ENCODE peak calls at places on chromosome 9, in ten cellular contexts. S is K562, V is GM23248, L is H9, G is A549, U is SK-N-SH, T is mammary epithelial cell, P is IMR-90, C is neural progenitor cell, I is PC-3. O is an unnamed sample.

GRCh38 chr9:119368681-119369581 is at the start of gene BRINP1:
- DNase-seq in S (no peak), V (peak), L (peak), G (peak), U (peak), T (peak), P (no peak), C (peak), I (no peak), O (peak)

GRCh38 chr9:105858284-105858683 is 163.9 kb downstream of the TMEM38B start:
- DNase-seq in S (no peak), V (no peak), L (no peak), G (no peak), U (no peak), T (no peak), P (no peak), C (no peak), I (no peak), O (no peak)

GRCh38 chr9:4235951-4236804 is 63.7 kb downstream of the GLIS3 start:
- DNase-seq in S (no peak), V (peak), L (no peak), G (peak), U (no peak), T (peak), P (peak), C (no peak), I (peak), O (peak)

GRCh38 chr9:86413966-86414880 is 60.0 kb upstream of the TUT7 start:
- DNase-seq in S (peak), V (peak), L (no peak), G (peak), U (peak), T (no peak), P (peak), C (peak), I (peak), O (peak)

GRCh38 chr9:114250235-114250568 is 72.7 kb upstream of the ORM1 start:
- DNase-seq in S (no peak), V (peak), L (no peak), G (no peak), U (peak), T (no peak), P (peak), C (no peak), I (no peak), O (peak)

GRCh38 chr9:122099271-122099869 is 6.3 kb upstream of the TTLL11 start:
- DNase-seq in S (peak), V (peak), L (peak), G (peak), U (peak), T (peak), P (peak), C (peak), I (peak), O (peak)

GRCh38 chr9:4425358-4426045 is 64.8 kb upstream of the SLC1A1 start:
- DNase-seq in S (no peak), V (peak), L (no peak), G (peak), U (no peak), T (no peak), P (no peak), C (no peak), I (no peak), O (no peak)

GRCh38 chr9:5286262-5286661 is 18.3 kb downstream of the RLN2 start:
- DNase-seq in S (no peak), V (no peak), L (no peak), G (no peak), U (no peak), T (no peak), P (no peak), C (no peak), I (no peak), O (no peak)

GRCh38 chr9:37903831-37904646 is at the start of gene SLC25A51:
- DNase-seq in S (peak), V (peak), L (peak), G (peak), U (peak), T (peak), P (peak), C (peak), I (peak), O (peak)

GRCh38 chr9:117625154-117625553 is 79.0 kb upstream of the TLR4 start:
- DNase-seq in S (no peak), V (no peak), L (no peak), G (no peak), U (no peak), T (no peak), P (no peak), C (no peak), I (no peak), O (no peak)

GRCh38 chr9:2676466-2676865 is 40.8 kb upstream of the KCNV2 start:
- DNase-seq in S (no peak), V (no peak), L (no peak), G (no peak), U (no peak), T (no peak), P (no peak), C (no peak), I (no peak), O (no peak)

GRCh38 chr9:35348109-35348508 is 141.8 kb upstream of the RUSC2 start:
- DNase-seq in S (no peak), V (no peak), L (no peak), G (no peak), U (no peak), T (no peak), P (no peak), C (no peak), I (no peak), O (no peak)

GRCh38 chr9:35349287-35349990 is 140.5 kb upstream of the RUSC2 start:
- DNase-seq in S (no peak), V (peak), L (no peak), G (no peak), U (no peak), T (no peak), P (peak), C (no peak), I (peak), O (no peak)

GRCh38 chr9:35350827-35351549 is 138.9 kb upstream of the RUSC2 start:
- DNase-seq in S (no peak), V (peak), L (no peak), G (no peak), U (no peak), T (no peak), P (peak), C (no peak), I (peak), O (peak)

GRCh38 chr9:35353731-35354365 is 136.1 kb upstream of the RUSC2 start:
- DNase-seq in S (no peak), V (peak), L (no peak), G (no peak), U (no peak), T (no peak), P (peak), C (no peak), I (no peak), O (peak)

GRCh38 chr9:35350212-35350611 is 139.7 kb upstream of the RUSC2 start:
- DNase-seq in S (no peak), V (peak), L (no peak), G (no peak), U (no peak), T (no peak), P (no peak), C (no peak), I (no peak), O (no peak)
- H3K4me2 ChIP-seq in S (no peak), V (peak), L (no peak), G (no peak), U (peak), T (no peak), P (peak), C (no peak), I (peak), O (peak)

GRCh38 chr9:649128-650074 is 192.1 kb upstream of the DMRT1 start:
- DNase-seq in S (no peak), V (no peak), L (peak), G (no peak), U (no peak), T (peak), P (no peak), C (no peak), I (no peak), O (no peak)
- H3K4me2 ChIP-seq in S (no peak), V (peak), L (peak), G (peak), U (peak), T (peak), P (peak), C (peak), I (no peak), O (peak)

GRCh38 chr9:76266649-76267627 is 127.3 kb downstream of the RFK start:
- DNase-seq in S (no peak), V (no peak), L (no peak), G (no peak), U (no peak), T (no peak), P (no peak), C (peak), I (no peak), O (no peak)

GRCh38 chr9:76271755-76272154 is 122.5 kb downstream of the RFK start:
- DNase-seq in S (no peak), V (peak), L (no peak), G (peak), U (no peak), T (no peak), P (peak), C (no peak), I (no peak), O (peak)

DNA sequence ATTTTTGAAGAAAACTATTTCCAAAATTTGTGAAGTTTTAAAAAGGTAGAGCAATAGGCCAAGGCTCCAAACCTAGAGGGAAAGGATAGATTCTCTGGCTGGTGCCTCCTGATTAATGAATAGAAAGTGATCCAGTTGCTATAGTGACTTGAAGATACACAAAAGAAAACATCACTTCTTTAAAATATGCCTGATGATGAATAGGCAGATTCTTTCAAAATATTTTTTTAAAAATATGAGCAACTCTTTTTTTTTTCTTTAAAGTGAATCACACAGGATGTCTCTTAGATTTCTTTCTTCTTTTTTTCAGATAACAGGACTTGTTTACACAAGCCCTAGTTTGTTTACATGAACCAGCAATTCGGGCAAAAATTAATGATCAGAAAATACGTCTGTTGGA is 124.4 kb downstream of the RFK start:
- DNase-seq in S (no peak), V (peak), L (no peak), G (peak), U (no peak), T (peak), P (peak), C (no peak), I (no peak), O (peak)
- H3K4me2 ChIP-seq in S (no peak), V (no peak), L (no peak), G (peak), U (no peak), T (peak), P (peak), C (peak), I (no peak), O (no peak)

DNA sequence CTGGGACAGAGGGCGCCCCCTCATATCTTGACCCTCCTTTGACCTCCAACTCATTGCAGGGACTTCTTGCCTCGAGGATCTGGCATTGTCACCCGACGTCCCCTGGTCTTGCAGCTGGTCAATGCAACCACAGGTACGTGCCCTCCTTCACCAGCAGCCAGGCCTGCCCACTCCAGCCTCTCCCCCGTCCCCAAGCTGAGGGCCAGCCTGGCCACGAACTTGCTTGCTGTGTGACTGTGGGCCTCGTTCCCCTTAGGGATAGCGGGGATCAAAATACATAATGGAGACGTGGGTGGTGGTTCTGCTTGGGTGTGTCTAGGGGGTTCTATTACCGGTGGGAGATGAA is 15.0 kb downstream of the DNM1 start:
- DNase-seq in S (no peak), V (no peak), L (no peak), G (no peak), U (peak), T (no peak), P (no peak), C (no peak), I (no peak), O (no peak)
- H3K4me2 ChIP-seq in S (peak), V (no peak), L (peak), G (peak), U (no peak), T (peak), P (no peak), C (peak), I (no peak), O (no peak)

GRCh38 chr9:98008764-98009163 is 25.6 kb downstream of the ANP32B start:
- DNase-seq in S (no peak), V (no peak), L (no peak), G (no peak), U (no peak), T (peak), P (no peak), C (no peak), I (peak), O (no peak)

GRCh38 chr9:98009437-98009836 is 26.3 kb downstream of the ANP32B start:
- DNase-seq in S (no peak), V (no peak), L (no peak), G (no peak), U (no peak), T (no peak), P (no peak), C (no peak), I (no peak), O (no peak)

GRCh38 chr9:98009926-98010325 is 26.8 kb downstream of the ANP32B start:
- DNase-seq in S (no peak), V (no peak), L (no peak), G (no peak), U (no peak), T (no peak), P (peak), C (no peak), I (no peak), O (peak)

GRCh38 chr9:98011122-98011521 is 28.0 kb downstream of the ANP32B start:
- DNase-seq in S (no peak), V (no peak), L (no peak), G (no peak), U (no peak), T (no peak), P (no peak), C (no peak), I (no peak), O (no peak)

GRCh38 chr9:98010450-98010849 is 27.3 kb downstream of the ANP32B start:
- DNase-seq in S (no peak), V (peak), L (peak), G (peak), U (peak), T (peak), P (peak), C (peak), I (peak), O (peak)
- H3K4me2 ChIP-seq in S (no peak), V (no peak), L (no peak), G (no peak), U (no peak), T (no peak), P (no peak), C (no peak), I (no peak), O (no peak)

GRCh38 chr9:70590264-70590646 is 175.8 kb upstream of the KLF9 start:
- DNase-seq in S (no peak), V (peak), L (no peak), G (no peak), U (no peak), T (no peak), P (peak), C (no peak), I (no peak), O (peak)
- H3K4me2 ChIP-seq in S (no peak), V (peak), L (no peak), G (no peak), U (peak), T (no peak), P (peak), C (no peak), I (no peak), O (no peak)

DNA sequence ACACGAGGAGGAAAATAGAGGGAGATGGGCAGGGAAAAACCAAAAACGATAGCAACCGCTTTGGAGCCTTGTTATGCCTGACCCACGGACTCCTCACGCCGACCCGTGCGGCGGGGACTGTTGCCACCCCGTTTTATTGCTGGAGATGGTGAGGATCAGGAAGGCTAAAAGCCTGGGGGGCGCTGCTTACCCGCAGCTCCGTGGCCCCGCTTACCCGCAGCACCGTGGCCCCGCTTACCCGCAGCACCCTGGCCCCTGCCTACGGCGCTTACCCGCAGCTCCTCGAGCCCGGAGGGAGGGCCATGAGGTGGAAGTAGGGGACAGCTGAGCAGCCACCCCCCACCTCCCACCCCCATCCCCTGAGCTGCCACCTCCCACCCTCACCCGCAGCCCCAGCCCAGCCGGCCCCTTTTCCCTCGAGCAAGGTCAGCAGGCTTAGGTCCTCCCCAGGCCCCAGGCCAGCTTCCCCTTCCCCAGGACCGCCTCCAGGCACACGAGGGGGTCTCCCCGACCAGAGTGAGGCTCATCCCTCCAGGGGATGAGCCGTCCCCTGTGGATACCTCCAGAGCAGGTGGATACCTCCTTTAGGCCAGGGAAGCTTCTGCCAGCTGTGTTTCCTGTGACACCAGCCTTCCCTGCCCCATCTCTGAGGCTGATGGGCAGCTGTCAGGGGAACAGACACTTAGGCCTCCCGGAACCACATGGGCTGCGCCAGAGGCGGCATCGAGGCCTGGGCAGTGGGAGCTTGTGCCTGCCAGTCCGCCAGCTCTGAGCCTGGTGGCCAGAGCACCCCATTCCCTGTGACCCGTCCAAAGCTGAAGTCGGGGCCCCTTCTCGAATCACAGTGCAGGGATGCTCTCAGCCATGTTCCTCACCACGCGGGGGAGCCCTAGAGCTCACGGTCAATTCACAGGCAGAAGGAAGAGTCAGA is 92.3 kb downstream of the LMX1B start:
- DNase-seq in S (peak), V (peak), L (peak), G (peak), U (peak), T (peak), P (peak), C (peak), I (peak), O (no peak)
- H3K4me2 ChIP-seq in S (peak), V (peak), L (no peak), G (peak), U (peak), T (peak), P (no peak), C (no peak), I (peak), O (peak)

GRCh38 chr9:98175013-98175679 is 17.3 kb downstream of the CORO2A start:
- DNase-seq in S (no peak), V (no peak), L (no peak), G (no peak), U (no peak), T (no peak), P (no peak), C (peak), I (no peak), O (no peak)
- H3K4me2 ChIP-seq in S (no peak), V (no peak), L (no peak), G (no peak), U (no peak), T (no peak), P (no peak), C (peak), I (no peak), O (no peak)